ENCODE peak calls at places on chromosomes 11 and 22, in six cellular contexts. Y is hippocampal formation; A is left ventricle myocardium inferior; Q is DMS79; E is iPS-NIHi11; G is activated T-cell treated with anti-CD3 and anti-CD28 coated beads, Interleukin-2, amount 50 U/mL, for 72 hours. V is an unnamed sample.

GRCh38 chr11:115256326-115257197 is 247.7 kb downstream of the CADM1 start:
- DNase-seq in A (no peak), G (no peak), E (peak; percentile 27), Y (no peak), Q (no peak), V (no peak)

GRCh38 chr11:12746593-12747097 is 72.4 kb downstream of the TEAD1 start:
- DNase-seq in Q (peak; percentile 89), Y (no peak), G (no peak), E (peak; percentile 89), A (peak; percentile 71), V (no peak)

GRCh38 chr11:86120807-86121206 is 51.9 kb upstream of the PICALM start:
- DNase-seq in E (no peak), G (no peak), Q (no peak), Y (no peak), A (no peak), V (no peak)

GRCh38 chr22:22920104-22920654 is 32.6 kb downstream of the IGLL5 start:
- DNase-seq in Q (no peak), Y (no peak), G (no peak), E (no peak), A (no peak), V (no peak)

GRCh38 chr22:38085501-38085900 is 1.5 kb upstream of the SLC16A8 start:
- DNase-seq in Q (no peak), G (no peak), A (no peak), Y (no peak), E (no peak), V (no peak)

GRCh38 chr22:49967333-49968241 is 7.0 kb downstream of the PIM3 start:
- DNase-seq in Q (no peak), G (no peak), Y (peak; percentile 32), A (peak; percentile 49), E (peak; percentile 7), V (peak; percentile 78)

GRCh38 chr11:119671048-119671447 is 58.0 kb downstream of the NECTIN1 start:
- DNase-seq in A (peak; percentile 89), Q (peak; percentile 87), G (no peak), E (no peak), Y (peak; percentile 69), V (peak; percentile 40)

GRCh38 chr22:41380993-41381328 is 781 bp upstream of the TEF start:
- DNase-seq in G (no peak), Y (no peak), E (no peak), A (no peak), Q (no peak), V (no peak)

GRCh38 chr11:1226981-1227550 is 4.2 kb downstream of the MUC5B start:
- DNase-seq in Q (no peak), A (no peak), G (no peak), E (peak; percentile 85), Y (no peak), V (no peak)

GRCh38 chr11:130897262-130898182 is 18.8 kb downstream of the SNX19 start:
- DNase-seq in G (no peak), Y (no peak), A (peak; percentile 69), Q (no peak), E (peak; percentile 25), V (no peak)

GRCh38 chr11:125370561-125371389 is 125.3 kb downstream of the FEZ1 start:
- DNase-seq in A (no peak), E (no peak), Q (no peak), G (no peak), Y (no peak), V (no peak)

GRCh38 chr11:1644601-1645356 is 15.2 kb downstream of the KRTAP5-5 start:
- DNase-seq in Y (no peak), E (no peak), G (no peak), Q (no peak), A (no peak), V (no peak)

GRCh38 chr11:121437018-121437685 is 15.0 kb upstream of the SORL1 start:
- DNase-seq in G (no peak), A (no peak), Q (no peak), E (no peak), Y (no peak), V (no peak)

GRCh38 chr22:41826430-41827383 is 6.2 kb upstream of the SREBF2 start:
- DNase-seq in E (no peak), A (no peak), Y (no peak), G (no peak), Q (no peak), V (no peak)

GRCh38 chr11:130102457-130103249 is 33.0 kb downstream of the APLP2 start:
- DNase-seq in E (no peak), Y (no peak), G (no peak), Q (no peak), A (no peak), V (no peak)

GRCh38 chr11:12102588-12103410 is 7.6 kb upstream of the MICAL2 start:
- DNase-seq in Y (no peak), G (no peak), A (no peak), E (no peak), Q (no peak), V (no peak)

GRCh38 chr11:120383518-120384155 is 47.4 kb downstream of the ARHGEF12 start:
- DNase-seq in Y (no peak), Q (no peak), E (no peak), A (no peak), G (no peak), V (no peak)

GRCh38 chr22:50226224-50227165 is 18.3 kb downstream of the TUBGCP6 start:
- DNase-seq in E (no peak), Y (no peak), G (no peak), A (no peak), Q (no peak), V (no peak)

GRCh38 chr11:11086979-11087378 is 229.1 kb upstream of the ZBED5 start:
- DNase-seq in Q (no peak), Y (no peak), A (no peak), G (no peak), E (no peak), V (no peak)

GRCh38 chr22:38316340-38317236 is 645 bp downstream of the CSNK1E start:
- DNase-seq in A (peak; percentile 72), E (peak; percentile 70), Q (no peak), Y (peak; percentile 77), G (peak; percentile 44), V (peak; percentile 79)

GRCh38 chr11:64624869-64625481 is 34.0 kb downstream of the SLC22A12 start:
- DNase-seq in A (no peak), Q (no peak), E (no peak), G (no peak), Y (peak; percentile 22), V (no peak)

GRCh38 chr11:36352919-36353318 is 56.8 kb downstream of the PRR5L start:
- DNase-seq in Q (no peak), E (no peak), A (no peak), G (peak; percentile 72), Y (peak; percentile 38), V (no peak)

GRCh38 chr11:11416917-11417316 is 63.9 kb upstream of the CSNK2A3 start:
- DNase-seq in Q (no peak), A (no peak), G (no peak), Y (no peak), E (no peak), V (no peak)

GRCh38 chr11:113957016-113957415 is 17.9 kb upstream of the HTR3A start:
- DNase-seq in G (no peak), A (no peak), E (no peak), Y (no peak), Q (no peak), V (no peak)

GRCh38 chr11:121887564-121887963 is 228.5 kb downstream of the BLID start:
- DNase-seq in Y (peak; percentile 12), A (no peak), Q (no peak), E (no peak), G (no peak), V (no peak)

GRCh38 chr11:115616941-115617340 is 112.7 kb upstream of the CADM1 start:
- DNase-seq in Q (no peak), Y (no peak), A (peak; percentile 27), G (no peak), E (no peak), V (no peak)

GRCh38 chr11:59614277-59615131 is 1.1 kb downstream of the OSBP start:
- DNase-seq in Y (no peak), E (no peak), Q (no peak), G (no peak), A (no peak), V (no peak)